ENCODE peak calls at places on chromosomes 2 and 18, in seven cellular contexts. H is fibroblast of pulmonary artery; I is AG08396; O is right cardiac atrium; Z is GM12864; X is lower leg skin; L is activated gamma-delta T cell treated with anti-CD3 and anti-CD28 coated beads, Interleukin-2, amount 50 U/mL, for 16 hours. P is an unnamed sample.

GRCh38 chr2:147558620-147559019 is 286.2 kb upstream of the ACVR2A start:
- DNase-seq in H (no peak), I (no peak), O (no peak), Z (no peak), X (no peak), L (no peak), P (no peak)

GRCh38 chr2:25347205-25347815 is 5.6 kb upstream of the DNMT3A start:
- DNase-seq in H (no peak), I (no peak), O (no peak), Z (no peak), X (no peak), L (no peak), P (no peak)

GRCh38 chr2:125456851-125457250 is 1199.1 kb upstream of the GYPC start:
- DNase-seq in H (no peak), I (no peak), O (no peak), Z (no peak), X (no peak), L (no peak), P (no peak)

GRCh38 chr2:159612255-159612901 is 4.0 kb downstream of the BAZ2B start:
- DNase-seq in H (peak; percentile 56), I (no peak), O (no peak), Z (no peak), X (no peak), L (no peak), P (no peak)

GRCh38 chr2:68829764-68830163 is 41.4 kb downstream of the BMP10 start:
- DNase-seq in H (no peak), I (no peak), O (no peak), Z (no peak), X (no peak), L (no peak), P (no peak)

GRCh38 chr18:31977270-31977872 is 34.4 kb upstream of the TRAPPC8 start:
- DNase-seq in H (peak; percentile 72), I (peak; percentile 52), O (no peak), Z (peak; percentile 3), X (no peak), L (peak; percentile 2), P (no peak)

GRCh38 chr2:16613475-16613874 is 52.2 kb downstream of the CYRIA start:
- DNase-seq in H (peak; percentile 55), I (no peak), O (no peak), Z (no peak), X (no peak), L (no peak), P (no peak)

GRCh38 chr2:1613731-1614354 is 130.5 kb downstream of the PXDN start:
- DNase-seq in H (peak; percentile 77), I (no peak), O (peak; percentile 73), Z (no peak), X (peak; percentile 77), L (no peak), P (peak; percentile 69)

GRCh38 chr2:137910641-137911040 is 53.6 kb upstream of the HNMT start:
- DNase-seq in H (peak; percentile 49), I (no peak), O (no peak), Z (no peak), X (no peak), L (no peak), P (no peak)

GRCh38 chr2:121062493-121062892 is 222.5 kb downstream of the TFCP2L1 start:
- DNase-seq in H (no peak), I (no peak), O (no peak), Z (no peak), X (no peak), L (no peak), P (no peak)

GRCh38 chr2:96164459-96165184 is 19.4 kb upstream of the DUSP2 start:
- DNase-seq in H (no peak), I (no peak), O (no peak), Z (peak; percentile 90), X (peak; percentile 70), L (no peak), P (no peak)

GRCh38 chr2:37870829-37871228 is 54.3 kb upstream of the RMDN2 start:
- DNase-seq in H (peak; percentile 53), I (no peak), O (no peak), Z (no peak), X (no peak), L (no peak), P (no peak)

GRCh38 chr2:66466435-66466834 is 31.5 kb downstream of the MEIS1 start:
- DNase-seq in H (no peak), I (no peak), O (no peak), Z (no peak), X (no peak), L (no peak), P (no peak)

GRCh38 chr2:101130081-101130480 is 21.1 kb downstream of the TBC1D8 start:
- DNase-seq in H (no peak), I (no peak), O (no peak), Z (no peak), X (no peak), L (no peak), P (no peak)

GRCh38 chr2:167264380-167264779 is 376.1 kb downstream of the XIRP2 start:
- DNase-seq in H (peak; percentile 35), I (no peak), O (no peak), Z (no peak), X (no peak), L (no peak), P (no peak)

GRCh38 chr2:141399270-141399669 is 731.5 kb downstream of the LRP1B start:
- DNase-seq in H (peak; percentile 43), I (no peak), O (no peak), Z (no peak), X (no peak), L (no peak), P (no peak)

GRCh38 chr2:74364533-74365505 is 15.3 kb downstream of the DCTN1 start:
- DNase-seq in H (no peak), I (no peak), O (no peak), Z (no peak), X (no peak), L (no peak), P (no peak)

GRCh38 chr18:62690416-62690815 is 24.9 kb upstream of the PHLPP1 start:
- DNase-seq in H (no peak), I (no peak), O (no peak), Z (no peak), X (no peak), L (no peak), P (no peak)